ENCODE peak calls at places on chromosomes 5 and 9, in four cellular contexts. O is NCI-H2107; X is AG20443; N is activated CD4-positive, alpha-beta T cell treated with anti-CD3 and anti-CD28 coated beads, Interleukin-2, amount 50 U/mL, for 48 hours. L is an unnamed sample.

GRCh38 chr9:133119039-133119438 is 2.0 kb downstream of the RALGDS start:
- DNase-seq in O (no peak), N (no peak), X (no peak), L (no peak)

GRCh38 chr5:154593091-154593490 is 115.1 kb upstream of the HAND1 start:
- DNase-seq in O (no peak), N (no peak), X (peak), L (no peak)

GRCh38 chr5:59188415-59189225 is 605.7 kb downstream of the RAB3C start:
- DNase-seq in X (peak), N (peak), O (peak), L (peak)

GRCh38 chr9:109974143-109974917 is 194.3 kb downstream of the PALM2AKAP2 start:
- DNase-seq in X (no peak), N (peak), O (no peak), L (peak)

GRCh38 chr5:80117446-80117845 is 82.3 kb downstream of the THBS4 start:
- DNase-seq in N (no peak), X (no peak), O (no peak), L (no peak)

GRCh38 chr5:93117753-93118531 is 463.1 kb downstream of the NR2F1-AS1 start:
- DNase-seq in O (no peak), N (no peak), X (no peak), L (no peak)

GRCh38 chr5:39420482-39421145 is 4.2 kb downstream of the DAB2 start:
- DNase-seq in X (peak), N (no peak), O (no peak), L (no peak)

GRCh38 chr5:142512680-142513042 is 173.2 kb downstream of the FGF1 start:
- DNase-seq in X (peak), N (no peak), O (no peak), L (no peak)

GRCh38 chr9:109600142-109600541 is 102.0 kb upstream of the PTPN3 start:
- DNase-seq in X (peak), O (no peak), N (no peak), L (no peak)

L was measured in activated CD4-positive, CD25-positive, alpha-beta regulatory T cell treated with anti-CD3 and anti-CD28 coated beads, Interleukin-2, amount 50 U/mL, for 72 hours.